ENCODE peak calls at places on chromosome 10, in eight cellular contexts. O, Q, P, A, S, Y, R and B are unnamed samples.

GRCh38 chr10:27558612-27559020 is 54.5 kb downstream of the RAB18 start:
- DNase-seq in Q (no peak), P (peak), Y (peak), S (no peak), A (peak), R (peak), O (no peak), B (peak)

GRCh38 chr10:3747248-3747960 is 37.6 kb downstream of the KLF6 start:
- DNase-seq in A (no peak), S (peak), R (no peak), Y (no peak), P (no peak), Q (peak), O (no peak), B (no peak)

GRCh38 chr10:113059001-113059780 is 109.1 kb downstream of the TCF7L2 start:
- DNase-seq in S (peak), O (no peak), A (peak), Q (no peak), R (peak), Y (no peak), P (no peak), B (peak)

GRCh38 chr10:96646774-96647173 is 60.0 kb upstream of the TM9SF3 start:
- DNase-seq in P (no peak), Q (no peak), Y (no peak), R (no peak), A (no peak), O (no peak), S (no peak), B (no peak)

GRCh38 chr10:90859321-90859751 is 1.5 kb upstream of the HTR7 start:
- DNase-seq in A (peak), Q (no peak), O (no peak), P (peak), S (no peak), R (peak), Y (no peak), B (peak)

GRCh38 chr10:124106241-124106905 is 13.0 kb upstream of the CHST15 start:
- DNase-seq in Y (no peak), R (peak), S (peak), P (peak), O (no peak), A (peak), Q (no peak), B (peak)

GRCh38 chr10:5413012-5413938 is 918 bp downstream of the NET1 start:
- DNase-seq in A (peak), P (peak), S (no peak), O (no peak), Q (no peak), Y (no peak), R (peak), B (peak)

GRCh38 chr10:68318331-68319059 is 13.4 kb upstream of the HNRNPH3 start:
- DNase-seq in Y (no peak), R (no peak), P (no peak), A (no peak), O (no peak), Q (no peak), S (no peak), B (no peak)

GRCh38 chr10:24469993-24470392 is 253.7 kb downstream of the ARHGAP21 start:
- DNase-seq in A (no peak), R (no peak), Y (no peak), Q (no peak), O (no peak), P (peak), S (no peak), B (peak)

GRCh38 chr10:74314166-74314565 is 163.1 kb downstream of the ADK start:
- DNase-seq in P (no peak), S (no peak), R (no peak), O (no peak), A (peak), Q (no peak), Y (no peak), B (no peak)

GRCh38 chr10:113047963-113048781 is 98.1 kb downstream of the TCF7L2 start:
- DNase-seq in Y (no peak), S (no peak), Q (no peak), R (peak), P (no peak), A (no peak), O (no peak), B (no peak)

GRCh38 chr10:17238445-17239275 is 10.6 kb downstream of the VIM start:
- DNase-seq in P (peak), S (no peak), R (peak), Y (no peak), Q (no peak), O (no peak), A (peak), B (peak)

GRCh38 chr10:88080213-88080612 is 216.8 kb downstream of the PTEN start:
- DNase-seq in A (peak), S (no peak), Y (no peak), P (no peak), O (no peak), R (peak), Q (no peak), B (no peak)

GRCh38 chr10:511849-512191 is 177.6 kb downstream of the DIP2C start:
- DNase-seq in R (no peak), Y (no peak), A (no peak), S (peak), P (no peak), Q (no peak), O (no peak), B (no peak)

GRCh38 chr10:84308481-84309304 is 19.7 kb upstream of the CCSER2 start:
- DNase-seq in A (peak), Y (no peak), Q (no peak), P (peak), O (no peak), R (peak), S (no peak), B (peak)

GRCh38 chr10:114694062-114694461 is 36.0 kb upstream of the ABLIM1 start:
- DNase-seq in P (no peak), O (no peak), Q (no peak), A (no peak), Y (no peak), R (no peak), S (no peak), B (no peak)

GRCh38 chr10:60208676-60209269 is 180.9 kb downstream of the ANK3 start:
- DNase-seq in O (no peak), A (peak), Q (no peak), P (peak), S (no peak), Y (no peak), R (peak), B (peak)

GRCh38 chr10:80104066-80104926 is 25.8 kb downstream of the TMEM254 start:
- DNase-seq in P (peak), Q (no peak), O (no peak), A (peak), S (no peak), R (peak), Y (no peak), B (peak)

GRCh38 chr10:120891367-120891766 is 40.2 kb downstream of the WDR11 start:
- DNase-seq in A (peak), S (no peak), R (peak), O (no peak), Y (no peak), P (no peak), Q (no peak), B (peak)

GRCh38 chr10:122445469-122445868 is 9.0 kb upstream of the ARMS2 start:
- DNase-seq in Y (no peak), Q (no peak), R (no peak), S (no peak), P (no peak), A (no peak), O (no peak), B (no peak)

GRCh38 chr10:8800426-8800825 is 745.9 kb downstream of the GATA3 start:
- DNase-seq in S (no peak), Y (no peak), R (no peak), P (no peak), O (no peak), A (no peak), Q (no peak), B (no peak)

GRCh38 chr10:68106656-68107055 is 2.6 kb upstream of the MYPN start:
- DNase-seq in R (peak), S (no peak), P (peak), A (peak), Y (no peak), Q (no peak), O (no peak), B (peak)

GRCh38 chr10:104903433-104903832 is 262.3 kb downstream of the SORCS3 start:
- DNase-seq in R (no peak), Y (no peak), O (no peak), S (no peak), P (no peak), A (peak), Q (no peak), B (peak)

GRCh38 chr10:103120546-103120945 is 72.5 kb downstream of the NT5C2 start:
- DNase-seq in Q (no peak), O (no peak), A (peak), Y (no peak), S (no peak), R (peak), P (no peak), B (no peak)

GRCh38 chr10:63681965-63682704 is 160.9 kb downstream of the REEP3 start:
- DNase-seq in Y (no peak), Q (no peak), S (no peak), R (peak), A (peak), P (peak), O (no peak), B (peak)

GRCh38 chr10:112407696-112408095 is 33.8 kb downstream of the ACSL5 start:
- DNase-seq in Q (no peak), Y (no peak), R (no peak), S (no peak), O (no peak), A (no peak), P (no peak), B (no peak)